ENCODE peak calls at places on chromosomes 13 and 19, in six cellular contexts. M is psoas muscle, Q is uterus, C is transverse colon, S is heart right ventricle, H is breast epithelium. A is an unnamed sample.

GRCh38 chr13:112849500-112849899 is 119.5 kb upstream of the MCF2L start:
- DNase-seq in M (no peak), Q (peak; percentile 16), C (no peak), S (no peak), H (no peak), A (no peak)

GRCh38 chr13:32851083-32852064 is 164.8 kb upstream of the KL start:
- DNase-seq in M (no peak), Q (no peak), C (no peak), S (no peak), H (no peak), A (no peak)

GRCh38 chr19:45275370-45275971 is 24.4 kb downstream of the MARK4 start:
- DNase-seq in M (no peak), Q (no peak), C (no peak), S (no peak), H (no peak), A (no peak)

GRCh38 chr19:40512473-40513344 is 45.9 kb downstream of the SPTBN4 start:
- DNase-seq in M (no peak), Q (no peak), C (no peak), S (no peak), H (no peak), A (no peak)

GRCh38 chr19:7293795-7294570 is at the start of gene INSR:
- DNase-seq in M (peak; percentile 95), Q (peak; percentile 89), C (peak; percentile 93), S (peak; percentile 91), H (peak; percentile 91), A (peak; percentile 87)

GRCh38 chr13:94346261-94347019 is 133.0 kb downstream of the DCT start:
- DNase-seq in M (no peak), Q (no peak), C (no peak), S (no peak), H (no peak), A (no peak)

GRCh38 chr13:63124863-63125262 is 1709.2 kb upstream of the PCDH20 start:
- DNase-seq in M (no peak), Q (no peak), C (no peak), S (no peak), H (no peak), A (no peak)

GRCh38 chr13:113546571-113547247 is 37.8 kb upstream of the TFDP1 start:
- DNase-seq in M (peak; percentile 69), Q (no peak), C (peak; percentile 6), S (peak; percentile 58), H (peak; percentile 47), A (no peak)

GRCh38 chr19:56983148-56983547 is 136.6 kb upstream of the USP29 start:
- DNase-seq in M (no peak), Q (no peak), C (no peak), S (no peak), H (no peak), A (no peak)

GRCh38 chr13:109451726-109452125 is 334.7 kb downstream of the IRS2 start:
- DNase-seq in M (no peak), Q (no peak), C (no peak), S (no peak), H (no peak), A (no peak)

GRCh38 chr13:22454586-22454985 is 726.2 kb upstream of the SGCG start:
- DNase-seq in M (no peak), Q (no peak), C (no peak), S (no peak), H (no peak), A (no peak)

GRCh38 chr13:43787998-43788397 is 1.2 kb upstream of the ENOX1 start:
- DNase-seq in M (no peak), Q (peak; percentile 27), C (no peak), S (no peak), H (no peak), A (no peak)

GRCh38 chr13:52356327-52356726 is 49.6 kb downstream of the THSD1 start:
- DNase-seq in M (no peak), Q (no peak), C (no peak), S (no peak), H (no peak), A (no peak)

GRCh38 chr13:40271931-40272775 is 394.3 kb downstream of the FOXO1 start:
- DNase-seq in M (peak; percentile 84), Q (peak; percentile 91), C (peak; percentile 38), S (peak; percentile 44), H (peak; percentile 64), A (peak; percentile 62)

GRCh38 chr13:24221007-24221406 is 60.5 kb downstream of the SPATA13 start:
- DNase-seq in M (no peak), Q (no peak), C (no peak), S (no peak), H (no peak), A (no peak)

GRCh38 chr19:34282611-34283519 is 28.5 kb downstream of the GARRE1 start:
- DNase-seq in M (no peak), Q (no peak), C (no peak), S (no peak), H (no peak), A (peak; percentile 65)

GRCh38 chr19:28549680-28550277 is 663.2 kb downstream of the UQCRFS1 start:
- DNase-seq in M (no peak), Q (no peak), C (no peak), S (no peak), H (no peak), A (no peak)

GRCh38 chr13:45295536-45295935 is 45.4 kb downstream of the TPT1 start:
- DNase-seq in M (no peak), Q (no peak), C (no peak), S (no peak), H (no peak), A (no peak)

GRCh38 chr19:34402074-34402600 is 2.1 kb upstream of the PDCD2L start:
- DNase-seq in M (no peak), Q (no peak), C (no peak), S (no peak), H (no peak), A (no peak)

GRCh38 chr13:48492123-48493075 is 40.5 kb downstream of the RCBTB2 start:
- DNase-seq in M (peak; percentile 81), Q (peak; percentile 63), C (peak; percentile 69), S (peak; percentile 79), H (no peak), A (peak; percentile 30)

GRCh38 chr19:4647676-4648644 is 8.6 kb downstream of the TNFAIP8L1 start:
- DNase-seq in M (peak; percentile 82), Q (peak; percentile 73), C (no peak), S (peak; percentile 74), H (no peak), A (no peak)

GRCh38 chr19:44308011-44308410 is 3.2 kb upstream of the ZNF235 start:
- DNase-seq in M (no peak), Q (no peak), C (no peak), S (no peak), H (no peak), A (no peak)

GRCh38 chr19:37931941-37932655 is 25.1 kb downstream of the SIPA1L3 start:
- DNase-seq in M (peak; percentile 58), Q (no peak), C (peak; percentile 89), S (peak; percentile 26), H (peak; percentile 92), A (peak; percentile 91)

GRCh38 chr19:37935341-37935740 is 28.3 kb downstream of the SIPA1L3 start:
- DNase-seq in M (no peak), Q (no peak), C (no peak), S (no peak), H (no peak), A (no peak)

GRCh38 chr19:37933965-37934364 is 27.0 kb downstream of the SIPA1L3 start:
- DNase-seq in M (peak; percentile 75), Q (no peak), C (no peak), S (peak; percentile 48), H (no peak), A (no peak)

GRCh38 chr19:37930416-37930815 is 23.4 kb downstream of the SIPA1L3 start:
- DNase-seq in M (no peak), Q (no peak), C (no peak), S (no peak), H (no peak), A (no peak)

DNA sequence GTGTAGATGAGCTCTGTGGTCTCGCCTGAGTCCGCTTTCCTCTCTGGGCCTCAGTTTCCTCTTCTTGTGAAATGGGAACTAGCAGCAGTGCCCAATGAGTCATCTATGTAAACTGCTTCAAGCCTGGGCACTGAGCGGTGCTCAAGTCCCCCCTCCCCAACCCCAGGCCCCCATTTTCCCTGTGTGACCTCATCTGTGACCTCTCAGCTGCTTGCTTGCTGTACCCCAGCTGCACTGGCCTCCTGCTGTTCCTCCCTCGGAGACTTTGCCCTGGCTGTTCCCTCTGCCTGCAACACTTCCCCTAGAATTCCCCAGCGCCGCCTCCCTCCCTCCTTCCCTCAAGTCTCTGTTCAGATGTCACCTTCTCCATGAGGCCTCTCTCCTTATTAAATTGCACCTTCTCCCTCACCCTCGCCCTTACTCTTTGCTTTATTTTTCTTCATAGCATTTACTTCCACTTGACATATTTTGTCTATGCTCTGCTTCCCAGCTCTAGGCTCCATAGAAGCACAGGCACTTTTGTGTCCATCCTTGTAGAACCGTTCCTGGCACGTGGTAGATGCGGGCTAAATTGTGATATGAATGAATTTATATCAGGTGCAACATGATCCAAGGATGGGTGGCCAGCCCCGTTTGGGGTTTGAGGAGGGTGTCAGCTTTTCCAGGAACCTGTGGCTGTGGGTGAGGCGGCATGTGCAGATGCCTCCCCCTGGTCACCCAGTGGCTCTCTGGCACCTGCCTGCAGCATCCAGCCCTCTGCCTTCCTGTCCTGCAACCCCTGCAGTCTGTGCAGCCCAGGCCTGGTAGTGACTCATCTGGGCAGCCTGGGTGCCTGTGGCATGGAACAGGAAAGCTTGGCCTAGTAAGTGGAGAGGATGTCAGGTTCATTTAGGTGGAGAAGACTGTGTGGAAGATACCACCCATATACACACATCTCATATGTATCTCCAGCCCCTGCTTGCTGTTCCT is 26.3 kb downstream of the SIPA1L3 start:
- DNase-seq in M (peak; percentile 56), Q (no peak), C (peak; percentile 75), S (no peak), H (no peak), A (no peak)
- H3K4me3 ChIP-seq in M (no peak overlapping the region), Q (no peak overlapping the region), C (no peak overlapping the region), S (no peak overlapping the region), H (no peak overlapping the region), A (peak overlapping the region; percentile 8)

GRCh38 chr13:46386426-46386995 is 541 bp downstream of the RUBCNL start:
- DNase-seq in M (no peak), Q (no peak), C (no peak), S (no peak), H (no peak), A (no peak)
- H3K27ac ChIP-seq in M (no peak overlapping the region), Q (peak overlapping the region; percentile 35), C (peak overlapping the region; percentile 78), S (no peak overlapping the region), H (peak overlapping the region; percentile 20), A (no peak overlapping the region)

DNA sequence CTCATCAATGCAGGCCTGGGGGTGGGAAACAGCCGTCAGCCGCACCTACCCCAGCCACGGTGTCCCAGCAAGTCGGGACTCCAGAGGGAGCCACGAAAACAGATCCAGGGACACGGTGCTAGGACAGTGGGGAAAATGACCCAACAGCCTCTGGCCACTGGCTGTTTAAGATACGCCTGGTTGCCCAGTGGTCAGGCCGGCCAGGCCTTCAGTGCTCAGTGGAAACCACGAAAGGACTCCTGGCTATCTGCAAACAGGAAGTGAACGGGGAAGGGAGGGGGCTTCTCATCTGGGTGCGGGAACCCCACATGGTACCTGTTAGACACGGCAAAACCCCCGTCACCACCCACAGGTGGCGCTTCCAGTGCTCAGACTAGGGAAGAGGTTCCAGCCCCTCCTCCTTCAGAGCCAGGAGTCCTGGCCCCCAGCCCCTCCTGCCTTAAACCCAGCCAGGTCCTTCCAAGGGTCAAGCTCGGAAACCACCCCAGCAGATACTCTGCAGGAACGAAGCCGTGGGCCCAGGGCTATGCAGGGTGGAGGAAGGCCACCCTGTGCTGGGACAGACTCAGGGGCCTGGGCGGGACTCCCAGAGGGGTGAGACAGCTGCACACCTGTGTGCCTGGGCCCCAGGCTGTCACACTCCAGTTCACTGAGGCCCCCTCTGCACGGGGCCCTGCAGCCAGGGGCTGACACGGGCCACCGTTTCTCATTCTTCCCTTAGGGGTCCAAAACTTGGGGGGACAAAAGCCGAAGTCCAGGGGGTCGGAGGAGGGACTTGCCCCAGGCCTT is 4.5 kb downstream of the PPP1R12C start:
- DNase-seq in M (no peak), Q (peak; percentile 47), C (no peak), S (no peak), H (no peak), A (no peak)
- H3K4me3 ChIP-seq in M (peak overlapping the region; percentile 41), Q (peak overlapping the region; percentile 21), C (no peak overlapping the region), S (peak overlapping the region; percentile 24), H (peak overlapping the region; percentile 15), A (no peak overlapping the region)

GRCh38 chr19:20840371-20840770 is 64.3 kb downstream of the ZNF66 start:
- DNase-seq in M (no peak), Q (no peak), C (no peak), S (no peak), H (no peak), A (no peak)
- H3K27ac ChIP-seq in M (no peak overlapping the region), Q (no peak overlapping the region), C (no peak overlapping the region), S (no peak overlapping the region), H (no peak overlapping the region), A (no peak overlapping the region)